ENCODE peak calls at places on chromosomes 13 and 19, in ten cellular contexts. P is heart left ventricle, G is neural progenitor cell, N is BJ, H is Peyer's patch, L is GM12865, M is AG09309, O is RWPE1, I is left ventricle myocardium inferior, J is mesothelial cell of epicardium. D is an unnamed sample.

GRCh38 chr13:79859756-79860155 is 378.8 kb downstream of the NDFIP2 start:
- DNase-seq in P (no peak), L (no peak), J (no peak), H (no peak), N (no peak), M (no peak), O (no peak), G (no peak), I (no peak), D (no peak)

GRCh38 chr19:16052353-16052752 is 23.9 kb upstream of the TPM4 start:
- DNase-seq in G (no peak), I (no peak), O (no peak), M (no peak), L (no peak), J (no peak), N (no peak), H (no peak), P (no peak), D (no peak)

GRCh38 chr13:28618595-28618994 is 40.3 kb upstream of the POMP start:
- DNase-seq in G (no peak), J (no peak), H (no peak), I (no peak), N (no peak), P (no peak), M (no peak), L (no peak), O (no peak), D (no peak)

GRCh38 chr19:49114630-49115363 is 627 bp downstream of the LIN7B start:
- DNase-seq in P (peak), H (peak), N (no peak), L (no peak), O (no peak), G (peak), I (peak), M (no peak), J (peak), D (peak)

GRCh38 chr19:31312629-31313244 is 36.5 kb downstream of the TSHZ3 start:
- DNase-seq in G (no peak), O (no peak), H (no peak), L (no peak), I (no peak), N (no peak), M (no peak), J (no peak), P (no peak), D (no peak)

GRCh38 chr19:17680235-17680722 is 7.9 kb downstream of the UNC13A start:
- DNase-seq in M (peak), J (no peak), L (peak), I (peak), H (peak), G (peak), P (peak), O (no peak), N (peak), D (no peak)

GRCh38 chr13:29483211-29483610 is 112.3 kb downstream of the SLC7A1 start:
- DNase-seq in I (peak), P (no peak), N (no peak), L (no peak), G (no peak), J (no peak), O (no peak), H (no peak), M (no peak), D (no peak)

GRCh38 chr19:36203293-36203692 is 11.2 kb downstream of the ZNF565 start:
- DNase-seq in N (no peak), G (no peak), P (no peak), I (no peak), M (no peak), L (no peak), O (no peak), J (no peak), H (no peak), D (no peak)

GRCh38 chr13:104466016-104466415 is 1399.8 kb upstream of the SLC10A2 start:
- DNase-seq in I (no peak), J (no peak), M (no peak), H (no peak), P (no peak), L (no peak), O (no peak), G (no peak), N (no peak), D (no peak)

GRCh38 chr13:78256479-78256878 is 337.8 kb upstream of the EDNRB start:
- DNase-seq in H (no peak), I (no peak), G (no peak), M (no peak), O (no peak), N (no peak), P (no peak), J (no peak), L (no peak), D (no peak)

GRCh38 chr13:80340643-80341097 is 256 bp downstream of the SPRY2 start:
- DNase-seq in N (no peak), I (no peak), O (peak), G (no peak), L (peak), M (no peak), H (no peak), J (no peak), P (no peak), D (no peak)

DNA sequence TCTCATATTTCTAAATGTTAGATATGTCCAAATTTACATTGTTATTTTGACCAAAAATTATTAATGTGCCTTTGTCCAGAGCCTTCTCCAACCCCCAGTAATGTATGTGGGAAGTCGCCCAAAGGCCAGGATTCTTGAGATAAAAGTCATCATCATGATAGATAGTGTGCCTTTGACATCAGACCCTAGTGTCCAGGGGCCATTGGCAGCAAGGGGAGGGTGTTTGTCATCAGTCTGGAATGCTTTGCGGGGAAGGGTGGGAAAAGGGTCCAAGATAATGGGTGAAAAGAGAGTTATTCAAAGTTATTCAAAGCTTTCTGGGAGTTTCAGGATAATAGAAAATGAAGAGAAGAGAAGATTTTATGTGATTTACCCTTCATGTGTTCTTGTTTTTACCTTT is 909.5 kb upstream of the GPC6 start:
- DNase-seq in O (no peak), J (no peak), M (no peak), I (no peak), N (no peak), G (no peak), L (no peak), H (no peak), P (no peak), D (no peak)
- TF ChIP-seq CTCF in O (no peak), J (no peak), M (no peak), I (no peak), N (no peak), G (no peak), L (no peak), H (no peak), P (no peak), D (no peak)

GRCh38 chr13:49904729-49905456 is 31.2 kb downstream of the SPRYD7 start:
- DNase-seq in P (no peak), N (no peak), J (no peak), M (no peak), O (no peak), I (no peak), H (no peak), L (no peak), G (no peak), D (no peak)

DNA sequence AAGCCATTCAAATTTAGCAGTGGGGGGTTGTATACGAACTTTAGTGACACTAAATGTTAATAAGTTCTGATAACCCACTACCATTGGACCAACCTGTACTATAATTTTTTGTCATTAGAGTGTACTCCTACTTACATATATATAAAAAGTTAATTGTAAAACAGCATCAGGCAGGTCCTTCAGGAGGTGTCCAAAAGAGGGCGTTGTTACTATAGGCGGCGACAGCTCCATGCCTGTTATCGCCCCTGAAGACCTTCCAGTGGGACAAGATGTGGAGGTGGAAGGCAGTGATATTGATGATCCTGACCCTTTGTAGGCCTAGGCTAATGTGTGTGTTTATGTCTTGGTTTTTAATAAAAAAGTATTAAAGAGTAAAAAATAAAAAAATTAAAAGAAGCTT is 27.5 kb downstream of the SPRYD7 start:
- DNase-seq in O (no peak), G (peak), M (no peak), P (no peak), N (no peak), I (no peak), J (no peak), H (no peak), L (no peak), D (no peak)
- TF ChIP-seq CTCF in O (no peak), G (peak), M (no peak), P (peak), N (no peak), I (no peak), J (no peak), H (no peak), L (no peak), D (peak)

GRCh38 chr13:24148414-24149305 is 11.9 kb upstream of the SPATA13 start:
- DNase-seq in G (no peak), O (peak), I (no peak), M (peak), N (peak), P (no peak), L (no peak), J (no peak), H (no peak), D (no peak)
- TF ChIP-seq CTCF in G (no peak), O (no peak), I (no peak), M (peak), N (peak), P (no peak), L (no peak), J (no peak), H (no peak), D (no peak)

GRCh38 chr19:51904331-51905165 is at the start of gene ZNF649:
- DNase-seq in J (peak), M (peak), N (no peak), O (peak), L (peak), I (peak), H (peak), P (peak), G (peak), D (peak)
- TF ChIP-seq CTCF in J (no peak), M (no peak), N (no peak), O (no peak), L (no peak), I (peak), H (no peak), P (peak), G (no peak), D (no peak)

GRCh38 chr13:74136089-74136658 is 2.0 kb upstream of the KLF12 start:
- DNase-seq in J (peak), L (peak), O (peak), P (peak), H (peak), G (no peak), I (peak), M (no peak), N (no peak), D (peak)
- TF ChIP-seq CTCF in J (no peak), L (no peak), O (no peak), P (peak), H (no peak), G (no peak), I (no peak), M (no peak), N (peak), D (no peak)

GRCh38 chr19:2782936-2783780 is at the start of gene SGTA:
- DNase-seq in P (peak), O (peak), J (peak), L (peak), G (peak), N (peak), I (peak), M (peak), H (peak), D (peak)
- TF ChIP-seq CTCF in P (peak), O (peak), J (peak), L (peak), G (peak), N (peak), I (peak), M (peak), H (peak), D (peak)

GRCh38 chr13:97288486-97288900 is 66.4 kb downstream of the MBNL2 start:
- DNase-seq in P (no peak), G (no peak), N (no peak), I (no peak), H (no peak), L (no peak), M (no peak), O (no peak), J (no peak), D (no peak)
- TF ChIP-seq CTCF in P (no peak), G (no peak), N (no peak), I (no peak), H (no peak), L (no peak), M (no peak), O (no peak), J (no peak), D (no peak)

DNA sequence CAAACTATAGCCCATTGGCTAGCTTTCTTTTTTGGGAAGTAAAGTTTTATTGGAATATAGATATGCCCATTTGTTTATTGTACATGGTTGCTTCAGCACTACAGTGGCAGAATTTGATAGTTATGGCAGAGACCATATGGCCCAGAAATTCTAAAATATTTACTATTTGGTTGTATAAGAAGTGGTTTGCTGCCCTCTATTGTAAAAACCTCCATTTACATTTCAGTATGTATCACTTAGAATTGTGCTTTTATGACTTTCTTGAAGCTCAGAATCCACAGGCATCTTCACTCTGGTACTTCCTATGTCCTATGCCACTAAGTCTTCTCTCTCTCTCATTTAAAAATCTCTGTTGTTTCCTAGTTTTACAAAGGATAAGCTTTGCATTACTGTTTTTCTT is 37.7 kb downstream of the DLEU7 start:
- DNase-seq in L (no peak), G (peak), O (no peak), M (no peak), H (no peak), N (no peak), P (no peak), J (no peak), I (no peak), D (no peak)
- TF ChIP-seq CTCF in L (no peak), G (peak), O (no peak), M (peak), H (no peak), N (no peak), P (peak), J (no peak), I (peak), D (no peak)